ENCODE peak calls at places on chromosomes 3 and 15, in four cellular contexts. M is H9, B is mesenchymal stem cell, Y is H1. F is an unnamed sample.

GRCh38 chr3:99925584-99925983 is 107.9 kb downstream of the CMSS1 start:
- DNase-seq in B (peak; percentile 77), M (no peak), Y (no peak), F (no peak)

GRCh38 chr3:108488631-108489030 is 21.8 kb downstream of the MYH15 start:
- DNase-seq in B (peak; percentile 2), Y (no peak), M (no peak), F (no peak)

GRCh38 chr3:138114431-138114918 is 933 bp downstream of the DZIP1L start:
- DNase-seq in M (peak; percentile 47), Y (no peak), B (peak; percentile 58), F (no peak)

GRCh38 chr3:177934001-177934891 is 602.0 kb upstream of the KCNMB2 start:
- DNase-seq in Y (no peak), M (no peak), B (peak; percentile 41), F (no peak)

GRCh38 chr3:5499404-5499803 is 311.9 kb downstream of the EDEM1 start:
- DNase-seq in Y (no peak), B (no peak), M (no peak), F (no peak)

GRCh38 chr15:56490461-56490860 is 25.5 kb upstream of the MNS1 start:
- DNase-seq in M (no peak), B (no peak), Y (no peak), F (no peak)

GRCh38 chr3:110066201-110066600 is 728.9 kb upstream of the DPPA4 start:
- DNase-seq in B (no peak), Y (no peak), M (no peak), F (no peak)

GRCh38 chr3:139234491-139234890 is 109.3 kb upstream of the MRPS22 start:
- DNase-seq in Y (no peak), M (no peak), B (no peak), F (no peak)

GRCh38 chr3:115804722-115805121 is 181.4 kb downstream of the GAP43 start:
- DNase-seq in Y (no peak), M (no peak), B (peak; percentile 75), F (no peak)

GRCh38 chr3:45972534-45973402 is 22.9 kb downstream of the FYCO1 start:
- DNase-seq in B (peak; percentile 95), Y (no peak), M (no peak), F (no peak)

GRCh38 chr3:42351221-42351620 is 59.2 kb downstream of the LYZL4 start:
- DNase-seq in Y (no peak), B (no peak), M (no peak), F (no peak)

GRCh38 chr3:126023390-126023789 is 54.4 kb downstream of the ROPN1B start:
- DNase-seq in Y (no peak), M (peak; percentile 49), B (no peak), F (no peak)

GRCh38 chr3:159273608-159274007 is 471.8 kb downstream of the MFSD1 start:
- DNase-seq in M (peak; percentile 46), B (peak; percentile 66), Y (no peak), F (peak; percentile 57)

GRCh38 chr3:29057326-29057725 is 223.5 kb upstream of the RBMS3 start:
- DNase-seq in M (peak; percentile 36), B (peak; percentile 86), Y (no peak), F (no peak)

GRCh38 chr3:157317895-157318294 is 118.8 kb upstream of the PTX3 start:
- DNase-seq in Y (no peak), M (no peak), B (no peak), F (no peak)

GRCh38 chr3:35758358-35758757 is 119.0 kb downstream of the ARPP21 start:
- DNase-seq in B (no peak), M (no peak), Y (no peak), F (peak; percentile 21)

DNA sequence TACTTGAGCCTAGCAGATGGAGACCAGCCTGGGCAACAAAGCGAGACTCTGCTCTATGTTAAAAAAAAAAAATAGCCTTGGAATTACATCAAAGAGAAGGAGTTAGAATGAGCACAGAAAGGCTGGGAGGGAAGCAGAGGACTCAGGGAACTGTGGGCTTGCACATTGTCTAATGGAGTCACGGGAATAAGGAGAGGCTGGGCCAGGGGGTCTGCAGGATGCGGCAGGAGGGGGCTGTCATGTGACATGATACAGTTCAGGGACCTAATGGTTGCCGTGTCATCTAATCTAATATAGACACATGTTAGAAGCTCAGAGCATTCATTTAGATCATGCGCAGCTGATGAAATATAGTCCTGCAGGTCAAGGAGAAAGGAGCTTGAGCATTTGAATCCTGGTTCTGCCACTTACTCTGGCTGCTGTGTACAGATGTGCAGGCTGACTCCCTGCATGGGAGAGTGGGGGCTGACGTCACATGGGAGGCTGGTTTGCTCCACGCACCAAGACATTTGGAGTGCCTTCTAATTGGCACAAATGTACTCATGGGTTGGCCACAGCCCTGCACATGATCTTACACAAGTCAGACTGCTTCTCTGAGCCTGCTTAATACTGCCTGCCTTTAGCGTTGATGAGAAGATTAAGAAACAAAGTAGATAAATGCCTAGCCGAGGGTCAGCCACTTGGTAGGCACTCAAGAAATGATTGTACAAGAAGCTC is 32.7 kb downstream of the GRK7 start:
- DNase-seq in B (peak; percentile 37), Y (no peak), M (no peak), F (no peak)
- H3K4me2 ChIP-seq in B (no peak overlapping the region), Y (no peak overlapping the region), M (no peak overlapping the region), F (no peak overlapping the region)

GRCh38 chr3:46979958-46980497 is 562 bp downstream of the NBEAL2 start:
- DNase-seq in Y (no peak), M (no peak), B (no peak), F (no peak)
- H2BK12ac ChIP-seq in Y (no peak overlapping the region), M (no peak overlapping the region), B (peak overlapping the region; percentile 21), F (peak overlapping the region; percentile 75)

DNA sequence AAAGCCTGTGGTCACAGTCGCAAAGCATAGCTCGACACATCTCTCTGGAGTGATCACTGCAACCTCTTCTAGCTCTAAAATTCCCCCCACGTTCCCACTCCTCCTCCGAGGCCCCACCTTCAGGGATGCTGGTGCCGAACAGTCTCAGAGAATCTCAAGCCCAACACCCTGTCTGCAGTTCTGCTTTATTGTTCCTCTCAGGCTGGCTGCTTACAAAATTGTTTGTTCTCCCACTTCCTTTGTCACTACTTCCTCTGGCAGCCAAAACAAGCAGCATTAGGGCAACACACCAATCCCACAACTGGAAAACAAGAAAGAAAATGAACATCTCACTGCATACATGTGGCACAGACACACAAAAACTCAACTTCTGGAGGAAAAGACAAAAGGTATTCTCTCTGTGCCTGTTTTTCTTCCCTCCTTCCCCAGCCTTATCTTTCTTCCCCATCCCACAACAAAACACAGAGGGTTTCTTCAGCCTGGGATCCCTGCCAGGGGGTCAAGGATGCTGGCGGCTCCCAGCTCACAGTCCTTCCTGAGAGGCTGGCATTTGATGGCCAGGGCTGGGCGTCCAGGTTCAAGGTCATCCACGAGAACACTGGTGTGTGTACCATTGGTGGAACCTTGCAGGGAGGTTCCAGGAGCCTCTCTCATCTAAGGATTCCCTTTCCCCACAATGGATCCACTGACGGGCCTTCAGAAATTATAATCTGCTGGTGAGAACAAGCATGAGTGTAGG is 108.4 kb downstream of the TMCO5A start:
- DNase-seq in B (no peak), M (no peak), Y (no peak), F (no peak)
- H2BK15ac ChIP-seq in B (no peak overlapping the region), M (no peak overlapping the region), Y (no peak overlapping the region), F (no peak overlapping the region)

DNA sequence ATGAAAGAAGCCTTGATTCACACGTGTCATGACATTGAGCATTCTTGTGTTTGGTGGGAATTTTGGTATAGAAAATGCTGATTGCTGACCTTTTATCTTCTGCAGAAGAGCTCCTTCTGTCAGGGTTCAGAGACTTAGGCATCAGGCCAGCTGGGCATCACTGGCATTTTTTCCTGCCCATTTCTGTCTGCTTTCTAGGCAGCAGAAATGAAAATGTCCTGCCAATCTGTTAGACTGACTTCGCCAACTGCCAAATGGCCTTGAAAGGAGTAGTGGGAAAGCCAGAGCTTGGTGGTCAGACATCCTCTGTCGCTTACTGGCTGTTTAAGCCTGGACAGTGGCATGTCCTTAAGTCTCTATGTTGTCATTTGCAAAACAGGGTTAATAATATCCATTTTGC is 57.4 kb downstream of the EEFSEC start:
- DNase-seq in M (no peak), B (no peak), Y (no peak), F (no peak)
- H3K4me2 ChIP-seq in M (no peak overlapping the region), B (no peak overlapping the region), Y (no peak overlapping the region), F (no peak overlapping the region)

DNA sequence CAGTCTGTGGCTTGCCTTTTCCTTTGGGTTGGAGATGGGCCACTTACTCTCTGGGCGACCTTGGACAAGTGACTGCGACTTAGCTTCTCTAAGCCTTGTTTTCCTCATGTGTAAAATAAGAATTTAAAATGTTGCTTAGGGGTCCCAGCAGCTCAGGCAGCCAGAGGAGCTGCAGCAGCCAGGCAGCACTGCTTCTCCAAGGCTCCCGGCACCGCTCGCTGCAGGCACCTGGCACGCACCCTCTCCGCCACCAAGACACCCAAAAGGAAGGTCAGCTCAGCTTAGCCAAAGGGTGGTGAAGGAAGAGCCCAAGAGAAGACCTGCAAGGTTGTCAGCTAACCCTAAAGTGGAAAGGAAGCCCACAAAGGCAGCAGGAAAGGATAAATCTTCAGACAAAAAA is 10.7 kb upstream of the AMOTL2 start:
- DNase-seq in B (no peak), Y (no peak), M (no peak), F (no peak)
- H2BK12ac ChIP-seq in B (no peak overlapping the region), Y (peak overlapping the region; percentile 53), M (no peak overlapping the region), F (no peak overlapping the region)

F was measured in neuronal stem cell.